ENCODE peak calls at places on chromosomes 12 and 14, in nine cellular contexts. Z is GM20000; N is choroid plexus epithelial cell; P is activated T-cell treated with anti-CD3 and anti-CD28 coated beads for 1 hour; E is PC-3; U is stimulated activated CD8-positive, alpha-beta memory T cell treated with anti-CD3 and anti-CD28 coated beads, Interleukin-7, amount 100 ng/mL, for 4 hours; O is activated naive CD8-positive, alpha-beta T cell treated with anti-CD3 and anti-CD28 coated beads, Interleukin-2, amount 50 U/mL, for 24 hours; K is effector CD8-positive, alpha-beta T cell; M is HEK293T. L is an unnamed sample.

GRCh38 chr14:25400607-25401206 is 350.8 kb upstream of the STXBP6 start:
- DNase-seq in Z (no peak), N (peak), P (no peak), E (peak), U (no peak), O (peak), K (no peak), M (peak), L (peak)

GRCh38 chr14:90510208-90510607 is 113.4 kb downstream of the CALM1 start:
- DNase-seq in Z (no peak), N (no peak), P (no peak), E (peak), U (no peak), O (no peak), K (no peak), M (no peak), L (no peak)

GRCh38 chr12:46698003-46698402 is 127.8 kb downstream of the SLC38A4 start:
- DNase-seq in Z (no peak), N (no peak), P (no peak), E (no peak), U (no peak), O (no peak), K (no peak), M (no peak), L (no peak)

GRCh38 chr12:1083888-1084262 is 92.9 kb downstream of the ERC1 start:
- DNase-seq in Z (no peak), N (peak), P (no peak), E (peak), U (no peak), O (no peak), K (no peak), M (peak), L (no peak)

GRCh38 chr12:109277899-109278762 is 31.0 kb downstream of the FOXN4 start:
- DNase-seq in Z (no peak), N (peak), P (no peak), E (no peak), U (no peak), O (no peak), K (no peak), M (no peak), L (no peak)

GRCh38 chr12:92193063-92193462 is 47.4 kb upstream of the BTG1 start:
- DNase-seq in Z (no peak), N (peak), P (no peak), E (no peak), U (no peak), O (no peak), K (no peak), M (no peak), L (no peak)

GRCh38 chr12:27616356-27617150 is 79.7 kb upstream of the REP15 start:
- DNase-seq in Z (no peak), N (no peak), P (no peak), E (peak), U (no peak), O (no peak), K (no peak), M (no peak), L (no peak)

GRCh38 chr12:95582230-95583058 is 31.2 kb upstream of the USP44 start:
- DNase-seq in Z (no peak), N (peak), P (no peak), E (peak), U (no peak), O (no peak), K (no peak), M (peak), L (no peak)

GRCh38 chr14:54776361-54777001 is 126.1 kb downstream of the GCH1 start:
- DNase-seq in Z (peak), N (peak), P (peak), E (no peak), U (peak), O (peak), K (no peak), M (no peak), L (peak)

GRCh38 chr12:27844427-27845090 is 64.5 kb upstream of the MANSC4 start:
- DNase-seq in Z (no peak), N (no peak), P (no peak), E (no peak), U (no peak), O (no peak), K (no peak), M (no peak), L (no peak)

GRCh38 chr14:94638330-94638729 is 26.1 kb downstream of the SERPINA3 start:
- DNase-seq in Z (no peak), N (peak), P (no peak), E (no peak), U (no peak), O (no peak), K (no peak), M (no peak), L (no peak)

GRCh38 chr12:47935196-47935595 is 28.2 kb upstream of the TMEM106C start:
- DNase-seq in Z (no peak), N (peak), P (no peak), E (no peak), U (no peak), O (no peak), K (no peak), M (no peak), L (no peak)

L was measured in activated naive CD4-positive, alpha-beta T cell treated with anti-CD3 and anti-CD28 coated beads, Interleukin-2, amount 10 ng/mL, durations not matched to agents 7 days and 5 days.